ENCODE peak calls at places on chromosomes 2 and 18, in seven cellular contexts. E is GM12878, Z is K562, M is GM12891, N is SK-N-SH, L is H1, A is HepG2. C is an unnamed sample.

GRCh38 chr18:29853126-29853525 is 1189.4 kb downstream of the DSC3 start:
- DNase-seq in E (no peak), Z (no peak), M (no peak), N (no peak), L (no peak), A (no peak), C (no peak)

GRCh38 chr2:240966457-240966905 is 31.9 kb upstream of the SNED1 start:
- DNase-seq in E (no peak), Z (no peak), M (no peak), N (no peak), L (no peak), A (no peak), C (no peak)

GRCh38 chr2:204205548-204205947 is 269.0 kb downstream of the ICOS start:
- DNase-seq in E (no peak), Z (no peak), M (no peak), N (no peak), L (peak; percentile 82), A (no peak), C (no peak)

GRCh38 chr2:219041252-219041651 is at the start of gene CFAP65:
- DNase-seq in E (no peak), Z (peak; percentile 5), M (no peak), N (peak; percentile 84), L (no peak), A (no peak), C (no peak)

GRCh38 chr18:34723143-34723542 is 13.0 kb downstream of the DTNA start:
- DNase-seq in E (no peak), Z (no peak), M (no peak), N (no peak), L (no peak), A (peak; percentile 14), C (no peak)

GRCh38 chr18:34729740-34730338 is 19.7 kb downstream of the DTNA start:
- DNase-seq in E (no peak), Z (no peak), M (no peak), N (no peak), L (no peak), A (no peak), C (no peak)

GRCh38 chr18:24491882-24492281 is 31.4 kb downstream of the HRH4 start:
- DNase-seq in E (peak; percentile 64), Z (no peak), M (no peak), N (no peak), L (no peak), A (no peak), C (no peak)

GRCh38 chr18:2213905-2214304 is 357.4 kb downstream of the METTL4 start:
- DNase-seq in E (no peak), Z (no peak), M (no peak), N (no peak), L (no peak), A (no peak), C (no peak)

GRCh38 chr2:121479882-121480522 is 50.7 kb upstream of the RNU4ATAC start:
- DNase-seq in E (no peak), Z (peak; percentile 18), M (no peak), N (peak; percentile 26), L (no peak), A (no peak), C (no peak)

GRCh38 chr18:76814256-76814655 is 8.1 kb upstream of the ZNF236 start:
- DNase-seq in E (no peak), Z (no peak), M (no peak), N (no peak), L (no peak), A (no peak), C (no peak)

GRCh38 chr2:151395509-151396374 is 14.0 kb upstream of the RIF1 start:
- DNase-seq in E (no peak), Z (peak; percentile 56), M (no peak), N (no peak), L (no peak), A (no peak), C (no peak)

GRCh38 chr2:203551653-203552250 is 16.7 kb upstream of the RAPH1 start:
- DNase-seq in E (no peak), Z (no peak), M (no peak), N (no peak), L (no peak), A (peak; percentile 30), C (no peak)

GRCh38 chr2:153823880-153824279 is 47.8 kb upstream of the GALNT13 start:
- DNase-seq in E (no peak), Z (no peak), M (no peak), N (no peak), L (no peak), A (no peak), C (no peak)

GRCh38 chr2:64260817-64261216 is 116.6 kb upstream of the PELI1 start:
- DNase-seq in E (peak; percentile 75), Z (peak; percentile 78), M (no peak), N (no peak), L (no peak), A (no peak), C (peak; percentile 31)
- TF ChIP-seq TAF1 in E (no peak), Z (no peak), M (no peak), N (no peak), L (no peak), A (no peak), C (no peak)

GRCh38 chr2:65800998-65801397 is 368.6 kb upstream of the SPRED2 start:
- DNase-seq in E (no peak), Z (peak; percentile 45), M (no peak), N (no peak), L (no peak), A (no peak), C (no peak)
- TF ChIP-seq TAF1 in E (no peak), Z (no peak), M (no peak), N (no peak), L (no peak), A (no peak), C (no peak)

GRCh38 chr2:239321596-239322413 is 79.0 kb downstream of the HDAC4 start:
- DNase-seq in E (no peak), Z (peak; percentile 26), M (no peak), N (peak; percentile 9), L (no peak), A (no peak), C (no peak)

GRCh38 chr2:239316562-239317465 is 84.0 kb downstream of the HDAC4 start:
- DNase-seq in E (no peak), Z (peak; percentile 78), M (no peak), N (no peak), L (no peak), A (no peak), C (no peak)

GRCh38 chr2:239318091-239318725 is 82.6 kb downstream of the HDAC4 start:
- DNase-seq in E (no peak), Z (peak; percentile 65), M (no peak), N (no peak), L (no peak), A (no peak), C (no peak)

GRCh38 chr2:239319261-239319661 is 81.6 kb downstream of the HDAC4 start:
- DNase-seq in E (no peak), Z (peak; percentile 57), M (no peak), N (no peak), L (no peak), A (no peak), C (no peak)

DNA sequence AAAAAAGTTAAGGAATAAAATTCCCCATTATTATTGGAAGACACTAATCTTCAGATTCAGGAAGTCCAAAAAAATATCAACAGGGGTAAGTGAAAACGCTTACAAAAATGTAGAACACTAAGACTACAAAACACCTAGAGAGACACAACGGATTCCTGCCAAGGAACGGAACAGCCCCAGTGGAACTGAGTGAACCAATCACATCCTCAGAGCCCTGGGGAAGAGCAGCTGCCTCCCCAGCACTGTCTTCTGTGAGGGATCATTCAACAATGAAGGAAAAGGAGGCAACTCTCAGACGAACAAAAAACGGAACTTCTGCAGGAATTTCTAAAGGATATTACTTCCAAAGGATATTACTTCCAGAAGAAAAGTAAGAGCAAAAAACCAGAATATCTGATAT is 82.0 kb downstream of the HDAC4 start:
- DNase-seq in E (no peak), Z (peak; percentile 54), M (no peak), N (no peak), L (no peak), A (no peak), C (no peak)
- TF ChIP-seq TAF1 in E (no peak), Z (no peak), M (no peak), N (no peak), L (no peak), A (no peak), C (no peak)

GRCh38 chr2:159051656-159052055 is 83.2 kb downstream of the TANC1 start:
- DNase-seq in E (no peak), Z (no peak), M (no peak), N (no peak), L (no peak), A (no peak), C (no peak)

GRCh38 chr2:159052157-159052561 is 83.7 kb downstream of the TANC1 start:
- DNase-seq in E (no peak), Z (no peak), M (no peak), N (peak; percentile 60), L (no peak), A (no peak), C (no peak)

GRCh38 chr2:159054032-159054334 is 85.5 kb downstream of the TANC1 start:
- DNase-seq in E (no peak), Z (no peak), M (no peak), N (peak; percentile 40), L (no peak), A (no peak), C (no peak)

GRCh38 chr2:159053186-159054031 is 85.0 kb downstream of the TANC1 start:
- DNase-seq in E (no peak), Z (no peak), M (no peak), N (peak; percentile 44), L (no peak), A (no peak), C (no peak)

GRCh38 chr2:159054985-159055384 is 86.5 kb downstream of the TANC1 start:
- DNase-seq in E (no peak), Z (no peak), M (no peak), N (no peak), L (no peak), A (no peak), C (no peak)
- TF ChIP-seq TAF1 in E (no peak), Z (no peak), M (no peak), N (no peak), L (no peak), A (no peak), C (no peak)

GRCh38 chr18:58223717-58224424 is 179.8 kb downstream of the NEDD4L start:
- DNase-seq in E (no peak), Z (peak; percentile 80), M (no peak), N (peak; percentile 50), L (no peak), A (peak; percentile 81), C (no peak)
- TF ChIP-seq TAF1 in E (no peak), Z (no peak), M (no peak), N (no peak), L (no peak), A (peak; percentile 21), C (no peak)

C was measured in GM12892.